ENCODE peak calls at places on chromosomes 3 and 15, in nine cellular contexts. One of them, this sample, is unnamed.

GRCh38 chr15:44682211-44682610 is 18.7 kb upstream of the SPG11 start:
- DNase-seq in HFF-Myc: no peak
- DNase-seq in foreskin fibroblast: no peak
- DNase-seq in GM12865: no peak
- DNase-seq in GM06990: no peak
- DNase-seq in HepG2: no peak
- DNase-seq in H7: no peak
- DNase-seq in iPS DF 6.9: no peak
- DNase-seq in GM12864: no peak
- DNase-seq in this sample: no peak

GRCh38 chr15:77144492-77145070 is 73.7 kb upstream of the TSPAN3 start:
- DNase-seq in HFF-Myc: peak
- DNase-seq in foreskin fibroblast: peak
- DNase-seq in GM12865: no peak
- DNase-seq in GM06990: no peak
- DNase-seq in HepG2: no peak
- DNase-seq in H7: no peak
- DNase-seq in iPS DF 6.9: no peak
- DNase-seq in GM12864: no peak
- DNase-seq in this sample: no peak

GRCh38 chr3:27253831-27254230 is 115.4 kb downstream of the NEK10 start:
- DNase-seq in HFF-Myc: peak
- DNase-seq in foreskin fibroblast: peak
- DNase-seq in GM12865: peak
- DNase-seq in GM06990: no peak
- DNase-seq in HepG2: peak
- DNase-seq in H7: peak
- DNase-seq in iPS DF 6.9: peak
- DNase-seq in GM12864: peak
- DNase-seq in this sample: peak

GRCh38 chr3:112546216-112546759 is 15.5 kb downstream of the ATG3 start:
- DNase-seq in HFF-Myc: no peak
- DNase-seq in foreskin fibroblast: no peak
- DNase-seq in GM12865: no peak
- DNase-seq in GM06990: no peak
- DNase-seq in HepG2: no peak
- DNase-seq in H7: no peak
- DNase-seq in iPS DF 6.9: no peak
- DNase-seq in GM12864: no peak
- DNase-seq in this sample: no peak

GRCh38 chr15:35958936-35959335 is 413.0 kb upstream of the DPH6 start:
- DNase-seq in HFF-Myc: no peak
- DNase-seq in foreskin fibroblast: no peak
- DNase-seq in GM12865: no peak
- DNase-seq in GM06990: no peak
- DNase-seq in HepG2: no peak
- DNase-seq in H7: no peak
- DNase-seq in iPS DF 6.9: no peak
- DNase-seq in GM12864: no peak
- DNase-seq in this sample: no peak

GRCh38 chr3:16816048-16816780 is 68.5 kb upstream of the PLCL2 start:
- DNase-seq in HFF-Myc: no peak
- DNase-seq in foreskin fibroblast: no peak
- DNase-seq in GM12865: peak
- DNase-seq in GM06990: peak
- DNase-seq in HepG2: no peak
- DNase-seq in H7: no peak
- DNase-seq in iPS DF 6.9: no peak
- DNase-seq in GM12864: peak
- DNase-seq in this sample: no peak

GRCh38 chr3:100001514-100002270 is 112.6 kb downstream of the FILIP1L start:
- DNase-seq in HFF-Myc: no peak
- DNase-seq in foreskin fibroblast: no peak
- DNase-seq in GM12865: no peak
- DNase-seq in GM06990: no peak
- DNase-seq in HepG2: no peak
- DNase-seq in H7: no peak
- DNase-seq in iPS DF 6.9: no peak
- DNase-seq in GM12864: no peak
- DNase-seq in this sample: no peak

GRCh38 chr15:40918146-40918798 is 10.9 kb upstream of the DLL4 start:
- DNase-seq in HFF-Myc: no peak
- DNase-seq in foreskin fibroblast: no peak
- DNase-seq in GM12865: no peak
- DNase-seq in GM06990: no peak
- DNase-seq in HepG2: no peak
- DNase-seq in H7: no peak
- DNase-seq in iPS DF 6.9: no peak
- DNase-seq in GM12864: no peak
- DNase-seq in this sample: no peak

GRCh38 chr3:183437696-183438564 is 9.5 kb upstream of the MCF2L2 start:
- DNase-seq in HFF-Myc: no peak
- DNase-seq in foreskin fibroblast: no peak
- DNase-seq in GM12865: peak
- DNase-seq in GM06990: no peak
- DNase-seq in HepG2: no peak
- DNase-seq in H7: no peak
- DNase-seq in iPS DF 6.9: no peak
- DNase-seq in GM12864: no peak
- DNase-seq in this sample: no peak

GRCh38 chr3:116148881-116149530 is 296.3 kb downstream of the LSAMP start:
- DNase-seq in HFF-Myc: no peak
- DNase-seq in foreskin fibroblast: peak
- DNase-seq in GM12865: no peak
- DNase-seq in GM06990: no peak
- DNase-seq in HepG2: peak
- DNase-seq in H7: no peak
- DNase-seq in iPS DF 6.9: no peak
- DNase-seq in GM12864: no peak
- DNase-seq in this sample: no peak

GRCh38 chr3:48493203-48493501 is 10.8 kb downstream of the SHISA5 start:
- DNase-seq in HFF-Myc: no peak
- DNase-seq in foreskin fibroblast: no peak
- DNase-seq in GM12865: no peak
- DNase-seq in GM06990: no peak
- DNase-seq in HepG2: no peak
- DNase-seq in H7: no peak
- DNase-seq in iPS DF 6.9: no peak
- DNase-seq in GM12864: no peak
- DNase-seq in this sample: no peak
- H3K4me3 ChIP-seq in HFF-Myc: no peak
- H3K4me3 ChIP-seq in foreskin fibroblast: no peak
- H3K4me3 ChIP-seq in GM12865: no peak
- H3K4me3 ChIP-seq in GM06990: no peak
- H3K4me3 ChIP-seq in HepG2: no peak
- H3K4me3 ChIP-seq in H7: no peak
- H3K4me3 ChIP-seq in iPS DF 6.9: no peak
- H3K4me3 ChIP-seq in GM12864: no peak
- H3K4me3 ChIP-seq in this sample: no peak

DNA sequence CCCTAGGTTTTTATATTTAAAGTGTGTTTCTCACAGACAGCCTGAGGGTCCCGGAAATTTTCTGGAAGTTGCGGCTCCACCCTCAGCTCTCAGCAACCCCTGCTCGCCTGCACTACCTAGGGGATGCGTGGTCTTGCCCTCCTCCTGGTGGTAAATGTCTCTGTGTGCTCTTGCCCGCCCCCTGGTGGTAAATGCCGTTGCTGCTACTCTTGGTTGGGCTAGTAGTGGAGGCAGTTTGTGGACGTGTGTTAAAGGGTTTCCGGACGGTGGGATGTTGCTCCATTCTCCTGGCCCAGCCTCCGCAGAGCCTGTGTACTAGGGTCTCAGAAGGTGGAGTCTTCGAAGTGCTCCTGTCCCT is 27.4 kb downstream of the STOML1 start:
- DNase-seq in HFF-Myc: peak
- DNase-seq in foreskin fibroblast: peak
- DNase-seq in GM12865: peak
- DNase-seq in GM06990: no peak
- DNase-seq in HepG2: peak
- DNase-seq in H7: peak
- DNase-seq in iPS DF 6.9: peak
- DNase-seq in GM12864: peak
- DNase-seq in this sample: peak
- H3K4me3 ChIP-seq in HFF-Myc: no peak
- H3K4me3 ChIP-seq in foreskin fibroblast: no peak
- H3K4me3 ChIP-seq in GM12865: peak
- H3K4me3 ChIP-seq in GM06990: peak
- H3K4me3 ChIP-seq in HepG2: peak
- H3K4me3 ChIP-seq in H7: no peak
- H3K4me3 ChIP-seq in iPS DF 6.9: no peak
- H3K4me3 ChIP-seq in GM12864: peak
- H3K4me3 ChIP-seq in this sample: no peak

GRCh38 chr3:11059799-11060115 is 67.2 kb downstream of the SLC6A1 start:
- DNase-seq in HFF-Myc: no peak
- DNase-seq in foreskin fibroblast: no peak
- DNase-seq in GM12865: no peak
- DNase-seq in GM06990: no peak
- DNase-seq in HepG2: no peak
- DNase-seq in H7: no peak
- DNase-seq in iPS DF 6.9: no peak
- DNase-seq in GM12864: no peak
- DNase-seq in this sample: no peak

GRCh38 chr3:11059090-11059798 is 66.7 kb downstream of the SLC6A1 start:
- DNase-seq in HFF-Myc: peak
- DNase-seq in foreskin fibroblast: peak
- DNase-seq in GM12865: peak
- DNase-seq in GM06990: peak
- DNase-seq in HepG2: peak
- DNase-seq in H7: peak
- DNase-seq in iPS DF 6.9: no peak
- DNase-seq in GM12864: no peak
- DNase-seq in this sample: peak

GRCh38 chr3:11062704-11063103 is 70.2 kb downstream of the SLC6A1 start:
- DNase-seq in HFF-Myc: no peak
- DNase-seq in foreskin fibroblast: no peak
- DNase-seq in GM12865: no peak
- DNase-seq in GM06990: no peak
- DNase-seq in HepG2: no peak
- DNase-seq in H7: no peak
- DNase-seq in iPS DF 6.9: no peak
- DNase-seq in GM12864: no peak
- DNase-seq in this sample: no peak

GRCh38 chr3:11057655-11058054 is 65.1 kb downstream of the SLC6A1 start:
- DNase-seq in HFF-Myc: no peak
- DNase-seq in foreskin fibroblast: no peak
- DNase-seq in GM12865: no peak
- DNase-seq in GM06990: no peak
- DNase-seq in HepG2: no peak
- DNase-seq in H7: no peak
- DNase-seq in iPS DF 6.9: no peak
- DNase-seq in GM12864: no peak
- DNase-seq in this sample: no peak

GRCh38 chr3:11060500-11061251 is 68.1 kb downstream of the SLC6A1 start:
- DNase-seq in HFF-Myc: no peak
- DNase-seq in foreskin fibroblast: peak
- DNase-seq in GM12865: peak
- DNase-seq in GM06990: peak
- DNase-seq in HepG2: peak
- DNase-seq in H7: peak
- DNase-seq in iPS DF 6.9: no peak
- DNase-seq in GM12864: no peak
- DNase-seq in this sample: peak
- H3K4me3 ChIP-seq in HFF-Myc: no peak
- H3K4me3 ChIP-seq in foreskin fibroblast: peak
- H3K4me3 ChIP-seq in GM12865: no peak
- H3K4me3 ChIP-seq in GM06990: no peak
- H3K4me3 ChIP-seq in HepG2: no peak
- H3K4me3 ChIP-seq in H7: peak
- H3K4me3 ChIP-seq in iPS DF 6.9: peak
- H3K4me3 ChIP-seq in GM12864: no peak
- H3K4me3 ChIP-seq in this sample: no peak

GRCh38 chr3:32440481-32441350 is 49.1 kb downstream of the CMTM7 start:
- DNase-seq in HFF-Myc: no peak
- DNase-seq in foreskin fibroblast: no peak
- DNase-seq in GM12865: no peak
- DNase-seq in GM06990: no peak
- DNase-seq in HepG2: no peak
- DNase-seq in H7: no peak
- DNase-seq in iPS DF 6.9: no peak
- DNase-seq in GM12864: no peak
- DNase-seq in this sample: no peak

GRCh38 chr3:32438596-32439344 is 47.1 kb downstream of the CMTM7 start:
- DNase-seq in HFF-Myc: no peak
- DNase-seq in foreskin fibroblast: no peak
- DNase-seq in GM12865: peak
- DNase-seq in GM06990: peak
- DNase-seq in HepG2: no peak
- DNase-seq in H7: no peak
- DNase-seq in iPS DF 6.9: no peak
- DNase-seq in GM12864: peak
- DNase-seq in this sample: no peak

GRCh38 chr3:32437898-32438297 is 46.2 kb downstream of the CMTM7 start:
- DNase-seq in HFF-Myc: no peak
- DNase-seq in foreskin fibroblast: no peak
- DNase-seq in GM12865: no peak
- DNase-seq in GM06990: no peak
- DNase-seq in HepG2: no peak
- DNase-seq in H7: no peak
- DNase-seq in iPS DF 6.9: no peak
- DNase-seq in GM12864: no peak
- DNase-seq in this sample: no peak

GRCh38 chr3:32443471-32443870 is 51.8 kb downstream of the CMTM7 start:
- DNase-seq in HFF-Myc: no peak
- DNase-seq in foreskin fibroblast: peak
- DNase-seq in GM12865: no peak
- DNase-seq in GM06990: no peak
- DNase-seq in HepG2: no peak
- DNase-seq in H7: no peak
- DNase-seq in iPS DF 6.9: no peak
- DNase-seq in GM12864: no peak
- DNase-seq in this sample: no peak

DNA sequence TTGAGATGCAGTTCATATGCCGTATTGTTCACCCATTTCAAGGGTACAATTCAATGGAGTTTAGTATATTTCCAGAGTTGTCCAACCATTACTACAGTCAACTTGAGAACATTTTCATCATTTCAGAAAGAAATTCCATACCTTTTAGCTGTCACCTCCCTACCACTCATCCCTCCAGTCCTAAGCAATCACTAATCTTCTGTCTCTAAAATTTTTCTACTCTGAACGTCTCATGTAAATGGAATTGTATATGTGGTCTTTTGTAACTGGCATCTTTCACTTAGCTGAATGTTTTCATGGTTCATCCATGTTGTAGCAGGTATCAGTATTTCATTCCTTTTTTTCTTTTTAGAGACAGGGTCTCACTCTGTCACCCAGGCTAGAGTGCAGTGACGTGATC is 51.1 kb downstream of the CMTM7 start:
- DNase-seq in HFF-Myc: no peak
- DNase-seq in foreskin fibroblast: peak
- DNase-seq in GM12865: no peak
- DNase-seq in GM06990: no peak
- DNase-seq in HepG2: no peak
- DNase-seq in H7: no peak
- DNase-seq in iPS DF 6.9: no peak
- DNase-seq in GM12864: no peak
- DNase-seq in this sample: no peak
- H3K4me3 ChIP-seq in HFF-Myc: no peak
- H3K4me3 ChIP-seq in foreskin fibroblast: no peak
- H3K4me3 ChIP-seq in GM12865: no peak
- H3K4me3 ChIP-seq in GM06990: no peak
- H3K4me3 ChIP-seq in HepG2: no peak
- H3K4me3 ChIP-seq in H7: no peak
- H3K4me3 ChIP-seq in iPS DF 6.9: no peak
- H3K4me3 ChIP-seq in GM12864: no peak
- H3K4me3 ChIP-seq in this sample: no peak

GRCh38 chr3:8357859-8358258 is 143.8 kb upstream of the LMCD1 start:
- DNase-seq in HFF-Myc: no peak
- DNase-seq in foreskin fibroblast: no peak
- DNase-seq in GM12865: no peak
- DNase-seq in GM06990: no peak
- DNase-seq in HepG2: no peak
- DNase-seq in H7: no peak
- DNase-seq in iPS DF 6.9: no peak
- DNase-seq in GM12864: no peak
- DNase-seq in this sample: no peak
- H3K4me3 ChIP-seq in HFF-Myc: no peak
- H3K4me3 ChIP-seq in foreskin fibroblast: no peak
- H3K4me3 ChIP-seq in GM12865: no peak
- H3K4me3 ChIP-seq in GM06990: no peak
- H3K4me3 ChIP-seq in HepG2: no peak
- H3K4me3 ChIP-seq in H7: no peak
- H3K4me3 ChIP-seq in iPS DF 6.9: no peak
- H3K4me3 ChIP-seq in GM12864: no peak
- H3K4me3 ChIP-seq in this sample: no peak